ENCODE peak calls at places on chromosomes 13 and 19, in six cellular contexts. One of them, this sample, is unnamed.

GRCh38 chr13:45847554-45848224 is 3.9 kb downstream of the SIAH3 start:
- DNase-seq in GM12878: no peak
- DNase-seq in HCT116: no peak
- DNase-seq in SK-N-SH: no peak
- DNase-seq in K562: no peak
- DNase-seq in H1: no peak
- DNase-seq in this sample: no peak

GRCh38 chr19:46861691-46862503 is 1.1 kb downstream of the ARHGAP35 start:
- DNase-seq in GM12878: no peak
- DNase-seq in HCT116: no peak
- DNase-seq in SK-N-SH: no peak
- DNase-seq in K562: no peak
- DNase-seq in H1: no peak
- DNase-seq in this sample: no peak

GRCh38 chr19:13117772-13118423 is at the start of gene NACC1:
- DNase-seq in GM12878: no peak
- DNase-seq in HCT116: peak; percentile 89
- DNase-seq in SK-N-SH: peak; percentile 99
- DNase-seq in K562: peak; percentile 88
- DNase-seq in H1: peak; percentile 87
- DNase-seq in this sample: peak; percentile 80

GRCh38 chr19:32416749-32417469 is 11.3 kb downstream of the DPY19L3 start:
- DNase-seq in GM12878: no peak
- DNase-seq in HCT116: no peak
- DNase-seq in SK-N-SH: no peak
- DNase-seq in K562: no peak
- DNase-seq in H1: no peak
- DNase-seq in this sample: peak; percentile 22

GRCh38 chr13:76886005-76886291 is 257 bp downstream of the KCTD12 start:
- DNase-seq in GM12878: no peak
- DNase-seq in HCT116: no peak
- DNase-seq in SK-N-SH: no peak
- DNase-seq in K562: peak; percentile 9
- DNase-seq in H1: peak; percentile 77
- DNase-seq in this sample: no peak

GRCh38 chr13:37414667-37415066 is 183.9 kb downstream of the POSTN start:
- DNase-seq in GM12878: no peak
- DNase-seq in HCT116: no peak
- DNase-seq in SK-N-SH: no peak
- DNase-seq in K562: no peak
- DNase-seq in H1: no peak
- DNase-seq in this sample: no peak

GRCh38 chr19:18317998-18318800 is 4.7 kb downstream of the LSM4 start:
- DNase-seq in GM12878: no peak
- DNase-seq in HCT116: no peak
- DNase-seq in SK-N-SH: peak; percentile 85
- DNase-seq in K562: peak; percentile 45
- DNase-seq in H1: no peak
- DNase-seq in this sample: no peak

GRCh38 chr13:93730780-93731179 is 504.2 kb downstream of the GPC6 start:
- DNase-seq in GM12878: no peak
- DNase-seq in HCT116: no peak
- DNase-seq in SK-N-SH: no peak
- DNase-seq in K562: no peak
- DNase-seq in H1: no peak
- DNase-seq in this sample: no peak

GRCh38 chr13:20175907-20176652 is 15.2 kb upstream of the GJA3 start:
- DNase-seq in GM12878: no peak
- DNase-seq in HCT116: no peak
- DNase-seq in SK-N-SH: no peak
- DNase-seq in K562: no peak
- DNase-seq in H1: no peak
- DNase-seq in this sample: no peak

GRCh38 chr13:51287758-51288157 is 51.7 kb upstream of the SERPINE3 start:
- DNase-seq in GM12878: no peak
- DNase-seq in HCT116: no peak
- DNase-seq in SK-N-SH: no peak
- DNase-seq in K562: no peak
- DNase-seq in H1: peak; percentile 39
- DNase-seq in this sample: no peak

GRCh38 chr19:44722131-44723121 is 23.5 kb downstream of the CEACAM16 start:
- DNase-seq in GM12878: peak; percentile 48
- DNase-seq in HCT116: no peak
- DNase-seq in SK-N-SH: no peak
- DNase-seq in K562: no peak
- DNase-seq in H1: no peak
- DNase-seq in this sample: no peak

GRCh38 chr13:33487575-33488243 is 202.2 kb upstream of the STARD13 start:
- DNase-seq in GM12878: peak; percentile 27
- DNase-seq in HCT116: no peak
- DNase-seq in SK-N-SH: no peak
- DNase-seq in K562: no peak
- DNase-seq in H1: no peak
- DNase-seq in this sample: no peak

GRCh38 chr19:10379880-10380310 is 477 bp downstream of the TYK2 start:
- DNase-seq in GM12878: no peak
- DNase-seq in HCT116: no peak
- DNase-seq in SK-N-SH: no peak
- DNase-seq in K562: peak; percentile 39
- DNase-seq in H1: no peak
- DNase-seq in this sample: no peak

DNA sequence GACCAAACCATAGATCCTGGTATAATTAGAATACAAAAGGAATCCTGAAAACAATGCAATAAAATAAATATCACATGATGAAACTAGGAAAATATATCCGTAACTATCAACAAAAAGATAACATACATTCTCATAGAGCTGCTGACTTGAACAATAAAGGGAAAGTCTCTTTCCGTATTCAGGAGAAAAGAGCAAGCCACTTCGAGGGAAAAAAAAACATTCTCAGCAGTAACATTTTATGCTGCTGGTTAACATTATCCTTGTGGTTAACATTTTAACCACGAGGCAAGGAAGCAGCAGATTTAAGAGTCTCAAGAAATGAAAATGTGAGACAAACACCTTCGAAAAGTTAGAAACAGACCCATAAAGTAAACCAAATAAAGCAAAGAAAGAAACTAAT is 25.8 kb downstream of the NALCN start:
- DNase-seq in GM12878: no peak
- DNase-seq in HCT116: no peak
- DNase-seq in SK-N-SH: no peak
- DNase-seq in K562: no peak
- DNase-seq in H1: no peak
- DNase-seq in this sample: no peak
- TF ChIP-seq YY1 in GM12878: no peak
- TF ChIP-seq YY1 in HCT116: no peak
- TF ChIP-seq YY1 in SK-N-SH: no peak
- TF ChIP-seq YY1 in K562: no peak
- TF ChIP-seq YY1 in H1: no peak
- TF ChIP-seq YY1 in this sample: no peak

DNA sequence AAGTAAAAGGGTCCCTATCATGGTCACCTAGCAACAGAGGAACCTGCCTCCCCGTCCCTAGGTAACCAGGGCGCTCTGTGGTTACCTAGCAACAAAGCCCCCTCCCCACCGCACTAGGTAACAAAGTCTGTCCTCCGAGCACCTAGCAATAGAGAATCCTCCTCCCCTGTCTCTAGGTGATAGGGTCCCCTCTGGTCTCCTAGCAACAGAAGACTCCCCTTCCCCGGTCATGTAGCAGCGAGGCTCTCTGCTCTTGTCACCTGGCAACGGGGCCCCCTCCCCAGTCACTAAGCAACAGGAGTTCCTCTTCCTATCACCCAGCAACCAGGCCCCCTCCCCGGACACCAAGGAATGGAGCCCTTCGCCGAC is 307 bp downstream of the JOSD2 start:
- DNase-seq in GM12878: no peak
- DNase-seq in HCT116: no peak
- DNase-seq in SK-N-SH: no peak
- DNase-seq in K562: no peak
- DNase-seq in H1: peak; percentile 61
- DNase-seq in this sample: peak; percentile 18
- TF ChIP-seq YY1 in GM12878: no peak
- TF ChIP-seq YY1 in HCT116: no peak
- TF ChIP-seq YY1 in SK-N-SH: no peak
- TF ChIP-seq YY1 in K562: no peak
- TF ChIP-seq YY1 in H1: no peak
- TF ChIP-seq YY1 in this sample: no peak

GRCh38 chr13:61695147-61695546 is 279.5 kb upstream of the PCDH20 start:
- DNase-seq in GM12878: no peak
- DNase-seq in HCT116: peak; percentile 4
- DNase-seq in SK-N-SH: no peak
- DNase-seq in K562: no peak
- DNase-seq in H1: no peak
- DNase-seq in this sample: no peak
- TF ChIP-seq YY1 in GM12878: no peak
- TF ChIP-seq YY1 in HCT116: no peak
- TF ChIP-seq YY1 in SK-N-SH: no peak
- TF ChIP-seq YY1 in K562: no peak
- TF ChIP-seq YY1 in H1: no peak
- TF ChIP-seq YY1 in this sample: no peak

GRCh38 chr19:1263198-1263597 is 5.9 kb upstream of the CIRBP start:
- DNase-seq in GM12878: no peak
- DNase-seq in HCT116: no peak
- DNase-seq in SK-N-SH: no peak
- DNase-seq in K562: no peak
- DNase-seq in H1: no peak
- DNase-seq in this sample: no peak

GRCh38 chr19:1266116-1266817 is 2.9 kb upstream of the CIRBP start:
- DNase-seq in GM12878: no peak
- DNase-seq in HCT116: no peak
- DNase-seq in SK-N-SH: peak; percentile 93
- DNase-seq in K562: peak; percentile 87
- DNase-seq in H1: peak; percentile 97
- DNase-seq in this sample: no peak

GRCh38 chr19:1265611-1266115 is 3.5 kb upstream of the CIRBP start:
- DNase-seq in GM12878: no peak
- DNase-seq in HCT116: no peak
- DNase-seq in SK-N-SH: no peak
- DNase-seq in K562: no peak
- DNase-seq in H1: no peak
- DNase-seq in this sample: no peak

GRCh38 chr19:1266818-1267440 is 2.2 kb upstream of the CIRBP start:
- DNase-seq in GM12878: no peak
- DNase-seq in HCT116: no peak
- DNase-seq in SK-N-SH: peak; percentile 85
- DNase-seq in K562: no peak
- DNase-seq in H1: peak; percentile 97
- DNase-seq in this sample: no peak

DNA sequence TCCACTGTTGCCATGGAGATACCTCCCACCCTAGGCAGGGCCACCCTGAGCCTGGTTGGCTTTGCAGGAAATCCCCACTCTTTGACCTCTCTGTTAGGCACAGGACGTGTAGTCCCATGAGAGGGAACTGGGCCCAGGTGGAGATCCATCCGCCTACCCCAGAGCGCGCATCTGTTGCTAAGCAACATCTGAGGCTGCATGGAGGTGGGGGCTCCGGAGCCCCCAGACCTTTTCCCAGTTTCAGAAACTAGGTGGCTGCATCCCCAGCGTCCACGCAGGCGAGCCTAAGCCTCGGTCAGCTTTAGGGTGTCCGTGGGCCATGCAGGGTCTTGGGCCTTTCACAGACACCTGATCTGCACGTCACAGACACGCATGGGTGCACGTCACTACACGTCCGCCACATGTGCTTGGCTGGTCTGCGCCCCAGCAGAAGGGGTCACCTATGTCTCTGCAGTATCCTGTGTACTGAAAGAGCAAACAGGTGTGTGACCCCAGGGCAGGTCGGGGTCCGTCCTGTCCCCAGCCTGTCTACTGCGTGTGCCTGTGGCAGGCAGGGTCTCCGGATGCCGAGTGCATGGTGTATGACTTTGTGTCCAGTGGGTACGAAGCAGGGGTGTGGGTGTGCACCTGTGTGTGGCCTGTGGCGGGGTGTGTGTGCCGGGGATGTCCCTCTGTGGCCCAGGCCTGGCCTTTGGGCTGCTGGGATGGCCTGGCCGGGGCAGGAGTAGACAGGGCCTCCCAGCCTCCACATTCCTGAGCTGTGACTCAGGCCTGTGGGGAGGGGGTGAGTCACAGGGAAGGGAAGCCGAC is 4.1 kb upstream of the CIRBP start:
- DNase-seq in GM12878: no peak
- DNase-seq in HCT116: no peak
- DNase-seq in SK-N-SH: no peak
- DNase-seq in K562: no peak
- DNase-seq in H1: peak; percentile 81
- DNase-seq in this sample: peak; percentile 81
- TF ChIP-seq YY1 in GM12878: peak; percentile 13
- TF ChIP-seq YY1 in HCT116: no peak
- TF ChIP-seq YY1 in SK-N-SH: no peak
- TF ChIP-seq YY1 in K562: no peak
- TF ChIP-seq YY1 in H1: no peak
- TF ChIP-seq YY1 in this sample: no peak

GRCh38 chr19:28691683-28692082 is 521.3 kb downstream of the UQCRFS1 start:
- DNase-seq in GM12878: no peak
- DNase-seq in HCT116: no peak
- DNase-seq in SK-N-SH: no peak
- DNase-seq in K562: no peak
- DNase-seq in H1: no peak
- DNase-seq in this sample: no peak
- TF ChIP-seq YY1 in GM12878: no peak
- TF ChIP-seq YY1 in HCT116: no peak
- TF ChIP-seq YY1 in SK-N-SH: no peak
- TF ChIP-seq YY1 in K562: no peak
- TF ChIP-seq YY1 in H1: no peak
- TF ChIP-seq YY1 in this sample: no peak

GRCh38 chr13:38775085-38775484 is 88.2 kb downstream of the FREM2 start:
- DNase-seq in GM12878: no peak
- DNase-seq in HCT116: no peak
- DNase-seq in SK-N-SH: no peak
- DNase-seq in K562: no peak
- DNase-seq in H1: no peak
- DNase-seq in this sample: no peak
- TF ChIP-seq YY1 in GM12878: no peak
- TF ChIP-seq YY1 in HCT116: no peak
- TF ChIP-seq YY1 in SK-N-SH: no peak
- TF ChIP-seq YY1 in K562: no peak
- TF ChIP-seq YY1 in H1: no peak
- TF ChIP-seq YY1 in this sample: no peak

GRCh38 chr13:84032116-84032515 is 149.8 kb upstream of the SLITRK1 start:
- DNase-seq in GM12878: no peak
- DNase-seq in HCT116: no peak
- DNase-seq in SK-N-SH: no peak
- DNase-seq in K562: no peak
- DNase-seq in H1: no peak
- DNase-seq in this sample: no peak
- TF ChIP-seq YY1 in GM12878: no peak
- TF ChIP-seq YY1 in HCT116: no peak
- TF ChIP-seq YY1 in SK-N-SH: no peak
- TF ChIP-seq YY1 in K562: no peak
- TF ChIP-seq YY1 in H1: no peak
- TF ChIP-seq YY1 in this sample: no peak

This sample was measured in NT2/D1.